ENCODE peak calls at places on chromosomes 1 and 21, in seven cellular contexts. N, E, F, I, H, B and J are unnamed samples.

GRCh38 chr1:53400761-53401379 is 58.3 kb upstream of the DMRTB1 start:
- DNase-seq in B (peak; percentile 20), H (no peak), F (no peak), E (no peak), N (no peak), I (no peak), J (no peak)

GRCh38 chr1:210250665-210250997 is 18.0 kb downstream of the SERTAD4 start:
- DNase-seq in E (peak; percentile 82), I (peak; percentile 24), N (peak; percentile 71), H (no peak), F (peak; percentile 28), B (peak; percentile 70), J (peak; percentile 33)

GRCh38 chr1:65422241-65423203 is 2.1 kb downstream of the LEPR start:
- DNase-seq in I (no peak), H (no peak), B (no peak), F (no peak), E (no peak), N (no peak), J (no peak)

GRCh38 chr1:86394416-86394815 is 1.7 kb downstream of the ODF2L start:
- DNase-seq in I (no peak), E (no peak), N (no peak), H (no peak), B (no peak), F (no peak), J (no peak)

GRCh38 chr1:20448626-20449215 is 37.3 kb downstream of the CAMK2N1 start:
- DNase-seq in H (no peak), I (no peak), B (no peak), F (no peak), E (peak; percentile 58), N (no peak), J (no peak)

GRCh38 chr1:207397525-207397926 is 56.6 kb upstream of the CR2 start:
- DNase-seq in H (no peak), B (no peak), E (no peak), F (no peak), I (no peak), N (no peak), J (no peak)

GRCh38 chr21:37095821-37096220 is 22.8 kb downstream of the TTC3 start:
- DNase-seq in E (no peak), F (no peak), B (no peak), N (no peak), I (no peak), H (no peak), J (no peak)

GRCh38 chr1:210883821-210884220 is 250.1 kb downstream of the KCNH1 start:
- DNase-seq in F (no peak), I (peak; percentile 10), B (no peak), E (no peak), H (no peak), N (no peak), J (no peak)

GRCh38 chr1:205319081-205320018 is 2.2 kb downstream of the NUAK2 start:
- DNase-seq in I (no peak), F (peak; percentile 78), E (no peak), B (peak; percentile 77), H (peak; percentile 66), N (no peak), J (peak; percentile 87)

GRCh38 chr1:21623411-21623961 is 45.7 kb downstream of the RAP1GAP start:
- DNase-seq in E (peak; percentile 79), N (no peak), I (no peak), B (no peak), F (peak; percentile 86), H (no peak), J (peak; percentile 57)

GRCh38 chr1:203531063-203531462 is 37.1 kb downstream of the OPTC start:
- DNase-seq in E (no peak), F (no peak), H (no peak), B (peak; percentile 30), I (no peak), N (no peak), J (no peak)
- TF ChIP-seq EP300 in E (no peak), F (no peak), H (no peak), B (no peak), I (no peak), N (no peak), J (no peak)

GRCh38 chr1:19209990-19210771 is at the start of gene UBR4:
- DNase-seq in H (peak; percentile 94), N (peak; percentile 99), E (peak; percentile 96), I (peak; percentile 69), B (peak; percentile 98), F (peak; percentile 95), J (peak; percentile 97)
- TF ChIP-seq EP300 in H (peak; percentile 64), N (no peak), E (peak; percentile 4), I (no peak), B (no peak), F (no peak), J (peak; percentile 26)

GRCh38 chr1:89682630-89683029 is 49.7 kb downstream of the LRRC8C start:
- DNase-seq in I (no peak), F (no peak), E (no peak), B (no peak), N (no peak), H (no peak), J (no peak)

GRCh38 chr1:89686520-89686919 is 53.6 kb downstream of the LRRC8C start:
- DNase-seq in H (no peak), I (no peak), N (no peak), B (no peak), F (no peak), E (no peak), J (no peak)

GRCh38 chr1:89685461-89685860 is 52.5 kb downstream of the LRRC8C start:
- DNase-seq in E (no peak), B (no peak), H (no peak), I (no peak), F (no peak), N (no peak), J (no peak)

GRCh38 chr1:89675677-89676076 is 42.8 kb downstream of the LRRC8C start:
- DNase-seq in F (no peak), B (no peak), N (no peak), E (no peak), I (no peak), H (no peak), J (no peak)

GRCh38 chr1:89681045-89681729 is 48.3 kb downstream of the LRRC8C start:
- DNase-seq in N (no peak), B (no peak), F (no peak), H (no peak), I (no peak), E (no peak), J (no peak)
- TF ChIP-seq EP300 in N (no peak), B (no peak), F (no peak), H (no peak), I (no peak), E (no peak), J (no peak)

DNA sequence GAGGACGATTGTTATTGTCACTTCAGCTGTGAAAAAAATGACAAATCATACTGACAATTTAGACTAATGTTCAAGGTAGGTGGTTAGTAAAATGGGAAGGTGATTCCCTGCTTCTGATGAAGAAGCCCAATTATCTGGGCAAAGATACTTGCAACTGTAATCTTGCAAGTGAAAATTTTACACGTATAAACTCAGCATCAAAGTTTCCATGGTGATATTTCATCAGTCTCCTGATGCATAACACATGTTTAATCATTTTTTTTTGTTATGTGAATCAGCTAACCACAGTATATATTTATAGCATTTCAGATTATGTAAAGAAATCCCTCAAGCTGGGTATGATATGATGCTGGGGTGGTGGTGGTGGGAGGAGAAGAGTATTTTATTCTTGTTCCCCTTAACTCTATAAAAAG is 16.4 kb upstream of the KCNK1 start:
- DNase-seq in I (no peak), B (no peak), N (no peak), E (no peak), F (no peak), H (no peak), J (no peak)
- TF ChIP-seq EP300 in I (no peak), B (no peak), N (no peak), E (peak; percentile 47), F (no peak), H (no peak), J (no peak)

DNA sequence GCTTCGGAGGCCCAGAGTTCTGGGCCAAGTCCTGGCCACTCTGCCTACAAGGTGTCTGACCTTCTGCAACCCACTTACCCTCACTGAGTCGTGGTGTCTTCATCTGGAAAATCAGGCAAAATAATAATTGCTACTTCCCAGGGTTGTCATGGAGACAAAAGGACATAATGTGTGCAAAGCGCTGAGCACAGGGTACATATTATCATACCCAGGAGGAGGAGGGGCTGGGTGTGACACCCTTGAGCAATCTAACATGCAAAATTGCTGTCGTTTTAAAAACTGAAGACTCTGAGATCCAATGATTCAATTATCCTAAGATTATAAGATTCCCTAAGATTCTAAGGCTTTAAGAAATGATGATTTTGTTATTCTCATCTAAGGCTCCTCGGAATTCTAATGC is 459.5 kb downstream of the PTPRU start:
- DNase-seq in B (no peak), I (no peak), H (no peak), F (no peak), N (no peak), E (no peak), J (no peak)
- TF ChIP-seq EP300 in B (no peak), I (no peak), H (no peak), F (no peak), N (no peak), E (no peak), J (no peak)

DNA sequence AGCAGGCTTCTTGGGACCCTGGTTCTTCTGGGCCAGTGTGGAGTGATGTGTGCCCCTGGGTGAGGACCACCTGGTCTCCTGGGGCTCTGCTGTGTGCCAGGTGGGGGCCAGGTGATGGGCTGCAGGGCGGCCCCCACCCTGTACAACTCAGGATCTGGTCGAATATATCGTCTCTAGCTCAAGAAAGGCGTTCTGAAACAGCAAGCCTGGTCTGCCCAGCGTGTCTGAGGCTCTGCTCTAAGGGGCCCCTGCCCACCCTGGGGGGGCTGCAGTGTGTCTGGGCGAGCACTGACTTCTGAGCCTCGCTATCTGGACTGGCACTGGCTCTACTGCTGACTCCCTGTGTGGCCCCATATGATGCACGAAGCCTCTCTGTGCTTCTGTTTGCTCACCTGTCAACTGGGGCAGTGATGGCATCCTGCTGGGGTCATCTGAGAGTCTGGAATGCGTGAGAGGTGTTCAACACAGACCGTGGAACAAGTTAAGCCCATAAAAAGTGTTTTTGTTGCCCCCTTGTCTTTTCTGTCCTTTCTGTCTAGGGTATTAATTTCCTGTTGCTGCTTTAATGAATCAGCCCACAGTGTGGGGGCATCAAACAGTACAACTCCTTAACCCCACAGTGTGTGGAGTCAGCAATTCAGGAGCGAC is 56.0 kb upstream of the TRAPPC10 start:
- DNase-seq in B (no peak), H (no peak), I (no peak), E (no peak), N (no peak), F (no peak), J (no peak)
- TF ChIP-seq EP300 in B (no peak), H (no peak), I (no peak), E (no peak), N (no peak), F (no peak), J (no peak)

DNA sequence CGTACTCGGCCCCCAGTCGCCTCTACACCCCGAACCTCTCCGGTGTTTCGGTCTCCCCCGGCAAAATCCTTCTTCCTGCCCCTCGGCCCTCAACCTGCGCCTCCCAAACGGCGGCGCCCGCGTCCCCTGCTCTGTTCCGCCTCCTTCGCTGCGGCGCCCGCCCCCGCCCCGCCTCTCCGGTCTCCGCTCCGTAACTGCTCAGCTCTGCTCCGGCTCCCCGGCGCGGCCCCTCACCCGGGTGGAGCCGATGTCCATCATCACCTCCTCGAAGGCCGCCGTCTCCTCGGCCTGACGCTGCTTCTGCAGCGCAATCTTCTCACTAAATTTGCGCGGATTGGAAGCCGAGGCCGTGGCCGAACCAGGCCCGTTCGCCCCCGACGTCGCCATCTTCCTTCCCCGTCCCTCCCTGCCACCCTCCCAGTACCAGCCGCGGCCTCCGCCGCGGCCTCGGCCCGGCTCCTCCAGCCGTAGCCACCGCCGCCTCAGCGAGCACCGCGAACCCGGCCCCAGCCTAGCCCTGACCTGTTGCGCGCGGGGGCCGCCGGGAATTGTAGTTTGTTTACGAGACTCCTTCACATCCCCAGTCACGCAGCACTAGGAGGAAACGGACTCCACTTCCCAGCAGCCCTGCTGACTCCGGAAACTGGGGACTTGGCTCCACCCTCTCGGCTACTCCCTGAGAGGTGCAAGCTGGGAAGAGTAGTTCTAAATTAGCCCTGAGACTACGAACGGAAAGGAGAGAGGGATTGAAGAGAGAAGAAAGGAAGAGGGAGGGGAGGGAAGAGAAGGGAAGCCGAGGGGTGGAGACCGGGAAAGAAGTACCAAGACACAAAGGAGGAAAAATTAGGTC is at the start of gene CRTC2:
- DNase-seq in E (peak; percentile 97), H (peak; percentile 99), F (peak; percentile 100), I (peak; percentile 99), B (peak; percentile 100), N (peak; percentile 96), J (peak; percentile 99)
- TF ChIP-seq EP300 in E (no peak), H (no peak), F (no peak), I (no peak), B (no peak), N (no peak), J (no peak)